ENCODE peak calls at places on chromosomes 13 and 19, in ten cellular contexts. D, P, R, S, L, W, Z, B, K and M are unnamed samples.

GRCh38 chr19:44587863-44588752 is 25.3 kb upstream of the IGSF23 start:
- DNase-seq in D (peak; percentile 78), P (peak; percentile 96), R (no peak), S (no peak), L (peak; percentile 96), W (no peak), Z (peak; percentile 74), B (no peak), K (no peak), M (no peak)

GRCh38 chr13:28220166-28220565 is 81.8 kb downstream of the PAN3 start:
- DNase-seq in D (no peak), P (peak; percentile 43), R (no peak), S (no peak), L (peak; percentile 24), W (no peak), Z (peak; percentile 9), B (no peak), K (no peak), M (no peak)

GRCh38 chr13:60012503-60012902 is 151.2 kb downstream of the DIAPH3 start:
- DNase-seq in D (no peak), P (no peak), R (no peak), S (no peak), L (no peak), W (no peak), Z (peak; percentile 79), B (peak; percentile 56), K (no peak), M (no peak)

GRCh38 chr19:43466793-43467192 is 1.4 kb upstream of the LYPD3 start:
- DNase-seq in D (no peak), P (no peak), R (no peak), S (no peak), L (no peak), W (no peak), Z (no peak), B (no peak), K (no peak), M (no peak)

GRCh38 chr13:97879646-97880297 is 73.7 kb upstream of the IPO5 start:
- DNase-seq in D (peak; percentile 12), P (peak; percentile 92), R (no peak), S (no peak), L (peak; percentile 82), W (no peak), Z (peak; percentile 54), B (no peak), K (no peak), M (no peak)

GRCh38 chr13:109146912-109147624 is 517.7 kb downstream of the MYO16 start:
- DNase-seq in D (peak; percentile 67), P (peak; percentile 80), R (no peak), S (no peak), L (peak; percentile 70), W (no peak), Z (peak; percentile 97), B (no peak), K (no peak), M (no peak)

GRCh38 chr13:28843594-28843993 is 23.5 kb downstream of the MTUS2 start:
- DNase-seq in D (no peak), P (no peak), R (no peak), S (no peak), L (no peak), W (no peak), Z (no peak), B (no peak), K (no peak), M (no peak)

GRCh38 chr13:20191902-20192469 is 752 bp downstream of the GJB2 start:
- DNase-seq in D (no peak), P (peak; percentile 10), R (no peak), S (no peak), L (no peak), W (no peak), Z (peak; percentile 56), B (peak; percentile 75), K (no peak), M (no peak)

GRCh38 chr13:33025220-33025744 is 9.1 kb downstream of the KL start:
- DNase-seq in D (no peak), P (no peak), R (no peak), S (no peak), L (no peak), W (no peak), Z (no peak), B (no peak), K (no peak), M (no peak)

GRCh38 chr13:90321281-90321931 is 1026.1 kb upstream of the MIR17HG start:
- DNase-seq in D (no peak), P (no peak), R (no peak), S (no peak), L (no peak), W (no peak), Z (peak; percentile 50), B (no peak), K (no peak), M (no peak)

GRCh38 chr19:8302734-8303133 is 5.4 kb downstream of the CD320 start:
- DNase-seq in D (no peak), P (no peak), R (peak; percentile 52), S (peak; percentile 27), L (no peak), W (no peak), Z (no peak), B (no peak), K (no peak), M (peak; percentile 15)

GRCh38 chr13:25276748-25277147 is 10.5 kb downstream of the MTMR6 start:
- DNase-seq in D (no peak), P (no peak), R (no peak), S (no peak), L (peak; percentile 48), W (no peak), Z (peak; percentile 82), B (no peak), K (no peak), M (no peak)

GRCh38 chr13:23570931-23571330 is 719 bp downstream of the TNFRSF19 start:
- DNase-seq in D (no peak), P (no peak), R (no peak), S (no peak), L (no peak), W (no peak), Z (no peak), B (no peak), K (no peak), M (no peak)

GRCh38 chr19:49546825-49547565 is 19.2 kb downstream of the RCN3 start:
- DNase-seq in D (peak; percentile 85), P (peak; percentile 92), R (peak; percentile 86), S (no peak), L (peak; percentile 83), W (no peak), Z (peak; percentile 72), B (peak; percentile 94), K (peak; percentile 74), M (no peak)

GRCh38 chr19:10961763-10962536 is 1.1 kb downstream of the SMARCA4 start:
- DNase-seq in D (no peak), P (peak; percentile 28), R (no peak), S (no peak), L (no peak), W (no peak), Z (no peak), B (no peak), K (no peak), M (no peak)

GRCh38 chr13:48739346-48740037 is 85.8 kb downstream of the CYSLTR2 start:
- DNase-seq in D (no peak), P (peak; percentile 61), R (no peak), S (no peak), L (no peak), W (no peak), Z (no peak), B (no peak), K (peak; percentile 53), M (peak; percentile 70)

DNA sequence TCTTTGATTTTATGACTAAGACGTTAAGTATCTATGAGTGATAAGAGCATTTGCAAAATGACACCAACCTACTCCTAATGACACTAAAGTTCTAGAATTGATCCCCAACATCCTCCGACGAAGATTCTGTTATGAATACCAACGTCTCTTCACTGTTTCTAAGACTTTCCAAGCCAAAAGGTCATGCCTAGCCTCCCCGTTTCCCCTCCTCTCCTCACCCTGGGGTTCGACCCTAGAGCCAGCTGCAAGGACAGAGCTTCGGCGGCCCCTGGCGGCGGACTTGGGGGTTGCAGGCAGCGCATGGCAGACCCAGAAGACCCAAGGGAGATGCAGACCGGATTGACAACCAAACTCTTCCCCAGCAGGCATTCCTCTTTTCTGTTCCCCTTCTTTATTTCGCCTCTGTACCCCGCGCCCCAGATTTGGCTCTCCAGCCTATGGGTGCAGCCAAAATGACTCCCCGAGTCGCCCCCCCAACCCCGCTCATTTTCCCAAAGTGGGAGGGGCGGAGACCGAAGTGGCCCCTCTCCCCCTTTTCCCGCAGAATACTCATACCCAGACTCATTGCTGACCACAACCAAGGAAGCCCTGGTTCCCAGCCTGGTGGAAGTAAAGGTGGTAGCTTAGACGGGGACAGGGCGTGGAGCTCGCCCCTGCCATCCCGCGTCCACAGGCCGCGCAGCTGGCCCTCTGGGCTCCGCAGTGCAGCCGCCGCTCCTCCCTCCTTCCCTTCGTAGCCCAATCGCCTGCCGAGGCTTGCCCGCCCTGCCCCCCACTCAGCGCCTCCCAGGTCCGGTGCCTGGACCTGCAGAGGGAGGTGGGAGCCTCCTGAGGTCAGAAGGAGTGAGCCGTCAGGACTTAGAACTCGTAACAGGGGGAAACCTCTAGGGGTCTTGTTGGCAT is 4.1 kb upstream of the EML2 start:
- DNase-seq in D (peak; percentile 71), P (peak; percentile 79), R (peak; percentile 89), S (peak; percentile 94), L (peak; percentile 76), W (peak; percentile 85), Z (peak; percentile 71), B (peak; percentile 94), K (peak; percentile 79), M (peak; percentile 95)
- H3K4me3 ChIP-seq in D (peak overlapping the region; percentile 53), P (no peak overlapping the region), R (no peak overlapping the region), S (peak overlapping the region; percentile 47), L (peak overlapping the region; percentile 27), W (peak overlapping the region; percentile 67), Z (peak overlapping the region; percentile 33), B (no peak overlapping the region), K (no peak overlapping the region), M (no peak overlapping the region)

DNA sequence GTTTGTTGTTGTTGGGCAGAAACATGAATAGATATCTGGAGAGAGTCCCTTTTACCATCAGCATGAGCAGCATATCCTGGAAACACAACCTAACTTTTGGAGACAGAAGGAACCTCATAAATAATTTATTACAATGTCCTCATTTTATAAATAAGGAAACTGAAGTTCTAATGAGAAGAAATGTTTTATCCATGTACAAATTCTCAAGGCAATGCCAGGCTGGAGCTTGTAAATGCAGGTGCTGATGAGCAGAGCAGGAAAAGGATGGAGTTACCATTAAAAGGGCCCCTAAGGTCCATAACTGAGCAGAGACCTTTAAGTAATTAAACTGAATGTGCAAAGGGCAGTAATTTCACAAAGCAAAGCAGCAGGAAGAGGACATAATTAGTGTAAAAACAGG is 17.3 kb downstream of the LCP1 start:
- DNase-seq in D (no peak), P (no peak), R (no peak), S (no peak), L (no peak), W (no peak), Z (no peak), B (no peak), K (no peak), M (no peak)
- H3K4me3 ChIP-seq in D (no peak overlapping the region), P (no peak overlapping the region), R (no peak overlapping the region), S (no peak overlapping the region), L (no peak overlapping the region), W (no peak overlapping the region), Z (no peak overlapping the region), B (no peak overlapping the region), K (no peak overlapping the region), M (no peak overlapping the region)

GRCh38 chr19:9910625-9911024 is 25.7 kb downstream of the OLFM2 start:
- DNase-seq in D (no peak), P (no peak), R (no peak), S (no peak), L (no peak), W (no peak), Z (no peak), B (no peak), K (no peak), M (no peak)
- H3K4me3 ChIP-seq in D (no peak overlapping the region), P (no peak overlapping the region), R (no peak overlapping the region), S (no peak overlapping the region), L (no peak overlapping the region), W (no peak overlapping the region), Z (no peak overlapping the region), B (no peak overlapping the region), K (no peak overlapping the region), M (no peak overlapping the region)

GRCh38 chr19:746208-746819 is 4.6 kb upstream of the MISP start:
- DNase-seq in D (no peak), P (no peak), R (no peak), S (no peak), L (no peak), W (no peak), Z (no peak), B (no peak), K (no peak), M (no peak)
- H3K4me3 ChIP-seq in D (no peak overlapping the region), P (no peak overlapping the region), R (no peak overlapping the region), S (no peak overlapping the region), L (no peak overlapping the region), W (no peak overlapping the region), Z (no peak overlapping the region), B (no peak overlapping the region), K (no peak overlapping the region), M (no peak overlapping the region)